ENCODE peak calls at places on chromosomes 6 and 20, in six cellular contexts. S is psoas muscle, L is upper lobe of left lung, U is cardiac muscle cell, E is esophagus squamous epithelium, R is choroid plexus epithelial cell. Z is an unnamed sample.

GRCh38 chr20:62755817-62756724 is 40.2 kb upstream of the MRGBP start:
- DNase-seq in E (no peak), R (no peak), L (no peak), U (no peak), S (peak; percentile 41), Z (no peak)

GRCh38 chr6:49915035-49915434 is 48.7 kb upstream of the CRISP1 start:
- DNase-seq in S (no peak), U (no peak), L (no peak), E (no peak), R (no peak), Z (peak; percentile 80)

GRCh38 chr6:105771313-105771970 is 314.7 kb upstream of the PRDM1 start:
- DNase-seq in L (no peak), R (no peak), S (no peak), U (no peak), E (no peak), Z (no peak)

GRCh38 chr6:43966806-43967575 is 160.3 kb downstream of the MRPL14 start:
- DNase-seq in S (no peak), L (no peak), R (no peak), U (no peak), E (no peak), Z (no peak)

GRCh38 chr6:21626756-21627155 is 33.2 kb downstream of the SOX4 start:
- DNase-seq in S (no peak), E (no peak), R (no peak), L (no peak), U (no peak), Z (no peak)

GRCh38 chr20:44137210-44137781 is 49.7 kb downstream of the JPH2 start:
- DNase-seq in S (peak; percentile 82), R (peak; percentile 25), E (no peak), U (peak; percentile 68), L (no peak), Z (no peak)

GRCh38 chr20:48923149-48923718 is 1.7 kb downstream of the ARFGEF2 start:
- DNase-seq in S (no peak), U (peak; percentile 51), R (no peak), L (no peak), E (no peak), Z (no peak)

GRCh38 chr6:107057679-107058078 is 29.7 kb downstream of the MTRES1 start:
- DNase-seq in L (no peak), U (no peak), E (no peak), S (no peak), R (no peak), Z (no peak)

GRCh38 chr6:167141667-167142432 is 15.9 kb downstream of the GPR31 start:
- DNase-seq in S (no peak), L (peak; percentile 90), U (peak; percentile 47), R (peak; percentile 44), E (no peak), Z (no peak)

GRCh38 chr6:41371992-41372525 is 36.7 kb downstream of the NCR2 start:
- DNase-seq in L (peak; percentile 72), E (no peak), R (peak; percentile 63), U (peak; percentile 42), S (no peak), Z (no peak)

GRCh38 chr20:41180599-41181333 is 43.4 kb downstream of the PLCG1 start:
- DNase-seq in S (no peak), U (no peak), E (no peak), R (no peak), L (no peak), Z (no peak)

GRCh38 chr6:98601697-98602096 is 232.7 kb upstream of the POU3F2 start:
- DNase-seq in E (no peak), U (no peak), L (no peak), R (no peak), S (no peak), Z (no peak)

GRCh38 chr6:1787894-1788293 is 178.2 kb downstream of the FOXC1 start:
- DNase-seq in R (peak; percentile 72), S (no peak), U (peak; percentile 84), L (no peak), E (no peak), Z (no peak)

GRCh38 chr6:79802657-79803310 is 144.6 kb downstream of the ELOVL4 start:
- DNase-seq in S (no peak), L (no peak), U (no peak), E (no peak), R (no peak), Z (no peak)

GRCh38 chr20:43011491-43011890 is 178.2 kb downstream of the PTPRT start:
- DNase-seq in L (no peak), U (no peak), S (no peak), E (no peak), R (no peak), Z (no peak)

GRCh38 chr20:40397483-40397882 is 291.6 kb downstream of the MAFB start:
- DNase-seq in E (no peak), R (no peak), S (no peak), U (no peak), L (no peak), Z (no peak)

GRCh38 chr20:43961541-43962471 is 47.2 kb downstream of the TOX2 start:
- DNase-seq in E (no peak), L (no peak), S (peak; percentile 39), U (no peak), R (no peak), Z (no peak)

GRCh38 chr20:63178889-63179751 is 36.8 kb downstream of the YTHDF1 start:
- DNase-seq in U (no peak), S (peak; percentile 69), L (peak; percentile 87), E (no peak), R (peak; percentile 11), Z (no peak)

GRCh38 chr6:149887343-149887742 is 10.6 kb downstream of the RAET1E start:
- DNase-seq in S (no peak), L (no peak), E (no peak), U (peak; percentile 66), R (peak; percentile 33), Z (no peak)

GRCh38 chr6:33298773-33299236 is at the start of gene RGL2:
- DNase-seq in E (no peak), R (peak; percentile 55), L (peak; percentile 95), U (peak; percentile 75), S (peak; percentile 94), Z (no peak)

GRCh38 chr20:34181484-34181883 is 59.7 kb upstream of the ASIP start:
- DNase-seq in S (no peak), U (no peak), L (no peak), R (no peak), E (no peak), Z (no peak)

GRCh38 chr6:161181136-161181535 is 92.7 kb downstream of the AGPAT4 start:
- DNase-seq in U (no peak), S (no peak), E (no peak), R (no peak), L (no peak), Z (no peak)

GRCh38 chr20:63519765-63520593 is 586 bp upstream of the PPDPF start:
- DNase-seq in R (no peak), U (no peak), S (peak; percentile 78), E (no peak), L (no peak), Z (no peak)

GRCh38 chr20:47727170-47727880 is 58.0 kb downstream of the SULF2 start:
- DNase-seq in E (peak; percentile 44), R (no peak), S (peak; percentile 64), L (no peak), U (no peak), Z (no peak)

GRCh38 chr6:132919476-132919875 is 105.1 kb downstream of the RPS12 start:
- DNase-seq in S (peak; percentile 78), U (peak; percentile 97), L (no peak), R (peak; percentile 97), E (no peak), Z (no peak)

GRCh38 chr20:35264755-35265154 is 13.2 kb downstream of the MMP24OS start:
- DNase-seq in R (peak; percentile 45), S (no peak), U (no peak), L (no peak), E (no peak), Z (no peak)

GRCh38 chr20:57811373-57812020 is 101.7 kb upstream of the PMEPA1 start:
- DNase-seq in R (peak; percentile 11), L (no peak), S (no peak), E (no peak), U (no peak), Z (no peak)

GRCh38 chr20:47392721-47393073 is 36.2 kb upstream of the ZMYND8 start:
- DNase-seq in U (no peak), R (no peak), E (no peak), L (no peak), S (no peak), Z (no peak)

GRCh38 chr6:109869398-109870165 is 108.5 kb upstream of the GPR6 start:
- DNase-seq in U (peak; percentile 20), R (peak; percentile 23), L (no peak), E (no peak), S (no peak), Z (no peak)

GRCh38 chr6:157961116-157961515 is 20.5 kb upstream of the SYNJ2 start:
- DNase-seq in E (no peak), U (no peak), L (no peak), S (no peak), R (no peak), Z (no peak)

GRCh38 chr6:42138630-42139619 is 3.5 kb downstream of the C6orf132 start:
- DNase-seq in E (no peak), R (no peak), L (no peak), S (no peak), U (peak; percentile 42), Z (peak; percentile 14)

GRCh38 chr6:31915351-31915750 is 12.2 kb upstream of the C2 start:
- DNase-seq in R (no peak), S (no peak), L (no peak), U (no peak), E (no peak), Z (no peak)
- H3K4me3 ChIP-seq in R (no peak overlapping the region), S (no peak overlapping the region), L (no peak overlapping the region), U (no peak overlapping the region), E (no peak overlapping the region), Z (no peak overlapping the region)

GRCh38 chr6:134176283-134176975 is 124.0 kb upstream of the SLC2A12 start:
- DNase-seq in R (peak; percentile 73), E (no peak), L (peak; percentile 90), S (peak; percentile 85), U (peak; percentile 82), Z (no peak)
- H3K4me3 ChIP-seq in R (peak overlapping the region; percentile 73), E (peak overlapping the region; percentile 82), L (peak overlapping the region; percentile 81), S (peak overlapping the region; percentile 90), U (peak overlapping the region; percentile 68), Z (peak overlapping the region; percentile 99)

GRCh38 chr20:51529027-51529749 is 13.3 kb downstream of the NFATC2 start:
- DNase-seq in L (no peak), S (no peak), E (no peak), R (peak; percentile 76), U (peak; percentile 69), Z (no peak)

GRCh38 chr20:51529758-51530157 is 12.8 kb downstream of the NFATC2 start:
- DNase-seq in R (peak; percentile 13), U (no peak), L (no peak), E (no peak), S (no peak), Z (no peak)

GRCh38 chr20:51526105-51526470 is 16.4 kb downstream of the NFATC2 start:
- DNase-seq in S (no peak), U (no peak), E (no peak), L (no peak), R (no peak), Z (no peak)

GRCh38 chr20:51526754-51527153 is 15.8 kb downstream of the NFATC2 start:
- DNase-seq in E (no peak), S (no peak), U (no peak), L (no peak), R (no peak), Z (no peak)

GRCh38 chr20:51528263-51529026 is 14.1 kb downstream of the NFATC2 start:
- DNase-seq in U (no peak), S (no peak), R (no peak), E (no peak), L (no peak), Z (no peak)
- H3K4me3 ChIP-seq in U (no peak overlapping the region), S (no peak overlapping the region), R (no peak overlapping the region), E (no peak overlapping the region), L (no peak overlapping the region), Z (no peak overlapping the region)

GRCh38 chr6:68641172-68641571 is 6.1 kb downstream of the ADGRB3 start:
- DNase-seq in U (no peak), L (no peak), S (no peak), E (no peak), R (no peak), Z (no peak)
- H3K4me3 ChIP-seq in U (no peak overlapping the region), L (no peak overlapping the region), S (no peak overlapping the region), E (no peak overlapping the region), R (no peak overlapping the region), Z (peak overlapping the region; percentile 78)

Z was measured in SK-N-MC.